ENCODE peak calls at places on chromosomes 11 and 22, in seven cellular contexts. E is AG04450, A is AG09309, H is mammary epithelial cell, R is SK-N-SH, F is IMR-90, K is A673. L is an unnamed sample.

GRCh38 chr11:44622721-44623258 is 57.3 kb downstream of the CD82 start:
- DNase-seq in E (no peak), A (no peak), H (no peak), R (no peak), F (no peak), K (no peak), L (no peak)

GRCh38 chr22:20021196-20022181 is 579 bp downstream of the TANGO2 start:
- DNase-seq in E (no peak), A (peak), H (no peak), R (peak), F (peak), K (no peak), L (peak)

GRCh38 chr22:23504522-23504921 is 75.6 kb downstream of the IGLL1 start:
- DNase-seq in E (no peak), A (no peak), H (no peak), R (peak), F (no peak), K (no peak), L (no peak)

GRCh38 chr22:19420321-19420720 is 11.2 kb downstream of the HIRA start:
- DNase-seq in E (no peak), A (no peak), H (no peak), R (no peak), F (no peak), K (no peak), L (no peak)

GRCh38 chr22:46684706-46685105 is 53.3 kb downstream of the CERK start:
- DNase-seq in E (no peak), A (no peak), H (no peak), R (no peak), F (no peak), K (no peak), L (no peak)

GRCh38 chr11:74935285-74935684 is 13.6 kb downstream of the XRRA1 start:
- DNase-seq in E (no peak), A (no peak), H (no peak), R (peak), F (no peak), K (no peak), L (no peak)

GRCh38 chr11:45658292-45658991 is 7.0 kb downstream of the CHST1 start:
- DNase-seq in E (no peak), A (peak), H (peak), R (no peak), F (peak), K (no peak), L (peak)

GRCh38 chr22:28019360-28019759 is 100.3 kb upstream of the PITPNB start:
- DNase-seq in E (no peak), A (no peak), H (peak), R (no peak), F (no peak), K (no peak), L (no peak)

GRCh38 chr22:42614312-42615091 is at the start of gene POLDIP3:
- DNase-seq in E (peak), A (peak), H (peak), R (peak), F (peak), K (peak), L (peak)

GRCh38 chr11:78532991-78533861 is 41.4 kb downstream of the NARS2 start:
- DNase-seq in E (no peak), A (no peak), H (no peak), R (no peak), F (no peak), K (no peak), L (no peak)

GRCh38 chr11:9859491-9860305 is 195.8 kb downstream of the SWAP70 start:
- DNase-seq in E (no peak), A (peak), H (peak), R (no peak), F (peak), K (no peak), L (no peak)

GRCh38 chr11:116661056-116661455 is 111.7 kb downstream of the BUD13 start:
- DNase-seq in E (no peak), A (no peak), H (no peak), R (no peak), F (no peak), K (no peak), L (no peak)

GRCh38 chr11:72144807-72145565 is 9.5 kb downstream of the FOLR3 start:
- DNase-seq in E (peak), A (peak), H (peak), R (no peak), F (peak), K (no peak), L (peak)

GRCh38 chr11:75325713-75326438 is 25.6 kb downstream of the ARRB1 start:
- DNase-seq in E (peak), A (peak), H (peak), R (no peak), F (peak), K (peak), L (no peak)

GRCh38 chr22:47047321-47048122 is 285.1 kb downstream of the TBC1D22A start:
- DNase-seq in E (no peak), A (no peak), H (no peak), R (no peak), F (no peak), K (no peak), L (no peak)

GRCh38 chr11:103652013-103652412 is 384.4 kb upstream of the DDI1 start:
- DNase-seq in E (no peak), A (no peak), H (peak), R (no peak), F (peak), K (peak), L (peak)

GRCh38 chr11:119377961-119378667 is 3.4 kb downstream of the USP2 start:
- DNase-seq in E (no peak), A (no peak), H (no peak), R (peak), F (no peak), K (no peak), L (no peak)

GRCh38 chr11:119584193-119585037 is 144.6 kb downstream of the NECTIN1 start:
- DNase-seq in E (peak), A (peak), H (peak), R (peak), F (peak), K (peak), L (no peak)

GRCh38 chr11:70040452-70040851 is 37.7 kb upstream of the ANO1 start:
- DNase-seq in E (no peak), A (no peak), H (no peak), R (no peak), F (no peak), K (no peak), L (no peak)

GRCh38 chr11:80155412-80156017 is 714.7 kb upstream of the TENM4 start:
- DNase-seq in E (no peak), A (no peak), H (peak), R (peak), F (peak), K (peak), L (no peak)

GRCh38 chr11:69538840-69539239 is 57.4 kb downstream of the LINC01488 start:
- DNase-seq in E (no peak), A (no peak), H (no peak), R (peak), F (no peak), K (no peak), L (peak)

GRCh38 chr11:13284776-13285588 is 7.4 kb downstream of the BMAL1 start:
- DNase-seq in E (no peak), A (no peak), H (no peak), R (no peak), F (no peak), K (no peak), L (no peak)

GRCh38 chr11:83866655-83867054 is 580.5 kb upstream of the CCDC90B start:
- DNase-seq in E (no peak), A (no peak), H (no peak), R (no peak), F (no peak), K (no peak), L (no peak)

GRCh38 chr11:116529681-116530080 is 243.1 kb downstream of the BUD13 start:
- DNase-seq in E (no peak), A (no peak), H (no peak), R (no peak), F (no peak), K (no peak), L (no peak)

GRCh38 chr11:99019676-99020075 is 1.1 kb upstream of the CNTN5 start:
- DNase-seq in E (no peak), A (no peak), H (no peak), R (peak), F (no peak), K (peak), L (no peak)

GRCh38 chr11:132588366-132588765 is 943.9 kb downstream of the OPCML start:
- DNase-seq in E (peak), A (peak), H (no peak), R (no peak), F (peak), K (no peak), L (no peak)

GRCh38 chr11:93741094-93741881 is at the start of the genes C11orf54 and TAF1D:
- DNase-seq in E (peak), A (peak), H (peak), R (peak), F (peak), K (peak), L (peak)

GRCh38 chr22:50118129-50118528 is 28.3 kb downstream of the MOV10L1 start:
- DNase-seq in E (no peak), A (no peak), H (no peak), R (no peak), F (peak), K (no peak), L (no peak)

GRCh38 chr11:58134151-58134550 is 8.8 kb upstream of the OR9I1 start:
- DNase-seq in E (no peak), A (no peak), H (no peak), R (no peak), F (no peak), K (no peak), L (no peak)

GRCh38 chr11:120928506-120929062 is 95.3 kb upstream of the TBCEL start:
- DNase-seq in E (no peak), A (no peak), H (no peak), R (no peak), F (no peak), K (no peak), L (no peak)
- TF ChIP-seq CTCF in E (peak), A (no peak), H (no peak), R (no peak), F (no peak), K (no peak), L (no peak)

DNA sequence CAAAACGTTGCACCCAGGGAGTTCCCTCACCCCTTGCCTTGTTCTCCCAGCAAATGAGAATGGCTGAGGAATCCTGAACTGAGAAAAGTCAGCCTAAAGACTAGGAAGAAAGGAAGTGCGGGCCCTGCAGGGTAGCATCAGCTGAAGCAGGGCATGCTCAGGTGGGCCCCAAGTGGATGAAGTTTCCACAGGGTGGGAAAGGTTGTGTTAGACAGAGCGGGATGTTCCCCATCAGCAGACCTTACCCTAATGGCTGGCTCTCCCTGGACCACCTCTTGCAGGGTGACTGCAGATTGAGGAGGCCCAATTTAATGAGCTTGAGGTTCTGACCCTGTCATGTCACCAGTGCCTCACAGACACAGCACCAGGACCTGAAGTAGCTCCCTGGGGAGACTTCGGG is 81.5 kb upstream of the MYOD1 start:
- DNase-seq in E (no peak), A (no peak), H (no peak), R (peak), F (no peak), K (no peak), L (no peak)
- H3K4me3 ChIP-seq in E (no peak), A (no peak), H (no peak), R (no peak), F (no peak), K (no peak), L (no peak)

GRCh38 chr22:21624880-21625791 is 4.7 kb downstream of the YDJC start:
- DNase-seq in E (no peak), A (no peak), H (no peak), R (no peak), F (no peak), K (no peak), L (no peak)

GRCh38 chr22:21623402-21623970 is 6.3 kb downstream of the YDJC start:
- DNase-seq in E (no peak), A (no peak), H (no peak), R (no peak), F (no peak), K (no peak), L (no peak)

GRCh38 chr22:21626073-21626734 is 3.6 kb downstream of the YDJC start:
- DNase-seq in E (no peak), A (no peak), H (no peak), R (no peak), F (no peak), K (no peak), L (no peak)

GRCh38 chr22:21622624-21623401 is 7.0 kb downstream of the YDJC start:
- DNase-seq in E (no peak), A (no peak), H (no peak), R (peak), F (no peak), K (no peak), L (no peak)

GRCh38 chr22:21624120-21624879 is 5.5 kb downstream of the YDJC start:
- DNase-seq in E (no peak), A (no peak), H (peak), R (peak), F (peak), K (peak), L (no peak)
- TF ChIP-seq CTCF in E (peak), A (peak), H (peak), R (peak), F (peak), K (peak), L (peak)

GRCh38 chr11:18379201-18379600 is 15.2 kb upstream of the LDHA start:
- DNase-seq in E (no peak), A (no peak), H (no peak), R (no peak), F (no peak), K (no peak), L (no peak)

GRCh38 chr11:18384157-18384641 is 10.2 kb upstream of the LDHA start:
- DNase-seq in E (peak), A (peak), H (peak), R (peak), F (peak), K (no peak), L (peak)

DNA sequence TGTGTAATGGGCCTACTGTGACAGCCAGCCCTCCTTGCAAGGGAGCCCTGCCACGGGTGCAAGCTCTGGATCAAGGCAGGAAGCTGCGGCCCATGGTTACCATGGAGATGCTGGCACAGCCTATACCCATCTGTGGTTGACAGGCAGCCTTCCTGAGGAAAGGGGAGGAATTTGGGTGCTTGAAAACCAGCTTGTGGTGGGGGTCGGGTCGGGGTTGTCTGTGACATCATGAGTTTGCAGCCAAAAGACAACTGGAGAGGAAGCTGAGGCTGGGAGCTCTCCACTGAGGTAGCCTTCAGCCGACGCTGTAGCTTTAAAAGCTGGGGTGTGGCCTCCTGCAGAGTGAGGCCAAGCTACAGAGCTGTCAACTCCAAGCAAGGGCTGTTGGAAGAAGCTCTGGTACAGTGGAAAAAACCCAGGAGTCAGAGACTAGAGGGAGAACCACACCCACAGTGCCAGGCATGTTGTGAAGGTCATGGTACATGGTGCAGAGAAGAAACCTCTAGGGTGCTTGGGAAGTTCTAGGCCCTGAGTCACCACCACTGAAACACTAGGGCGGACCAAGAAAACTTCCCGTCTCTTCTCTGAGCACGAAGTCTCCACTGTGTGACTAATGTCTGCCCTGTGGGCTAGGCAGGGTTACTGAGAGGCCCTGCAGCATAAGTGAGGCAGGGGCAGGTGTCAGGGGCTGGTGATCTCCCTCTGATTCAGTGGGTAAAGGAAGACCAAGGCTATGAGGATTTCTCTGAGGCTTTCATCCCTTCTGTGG is 10.8 kb upstream of the LDHA start:
- DNase-seq in E (peak), A (peak), H (peak), R (peak), F (peak), K (peak), L (peak)
- H3K4me3 ChIP-seq in E (no peak), A (peak), H (peak), R (no peak), F (no peak), K (no peak), L (no peak)

DNA sequence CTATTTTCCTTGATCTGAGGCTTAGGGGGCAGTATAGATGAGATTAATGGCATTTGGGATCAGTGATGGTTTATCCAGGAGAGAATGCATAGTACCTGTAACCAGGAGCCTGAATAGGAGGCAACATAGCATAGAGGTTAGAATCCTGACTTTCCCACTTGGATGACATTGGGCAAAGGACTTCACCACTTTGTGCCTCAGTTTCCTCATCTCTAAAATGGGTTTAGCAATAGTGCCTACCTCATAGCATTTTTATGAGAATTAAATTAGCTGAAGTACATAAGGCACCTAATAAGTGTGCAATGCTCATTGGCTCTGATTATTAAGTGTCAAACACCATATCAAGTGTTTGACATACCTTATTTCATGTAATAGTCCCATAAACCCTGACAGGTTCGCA is 30.8 kb downstream of the CD44 start:
- DNase-seq in E (no peak), A (no peak), H (no peak), R (no peak), F (no peak), K (no peak), L (no peak)
- TF ChIP-seq CTCF in E (no peak), A (no peak), H (no peak), R (no peak), F (no peak), K (no peak), L (no peak)

GRCh38 chr11:64739871-64740270 is 4.1 kb downstream of the RASGRP2 start:
- DNase-seq in E (no peak), A (no peak), H (no peak), R (no peak), F (no peak), K (no peak), L (no peak)

GRCh38 chr11:64742087-64742939 is 1.6 kb downstream of the RASGRP2 start:
- DNase-seq in E (no peak), A (no peak), H (no peak), R (no peak), F (no peak), K (no peak), L (no peak)

GRCh38 chr11:64742940-64743590 is 877 bp downstream of the RASGRP2 start:
- DNase-seq in E (no peak), A (no peak), H (peak), R (peak), F (no peak), K (no peak), L (no peak)

GRCh38 chr11:64743591-64744543 is at the start of gene RASGRP2:
- DNase-seq in E (no peak), A (no peak), H (no peak), R (peak), F (no peak), K (no peak), L (no peak)

DNA sequence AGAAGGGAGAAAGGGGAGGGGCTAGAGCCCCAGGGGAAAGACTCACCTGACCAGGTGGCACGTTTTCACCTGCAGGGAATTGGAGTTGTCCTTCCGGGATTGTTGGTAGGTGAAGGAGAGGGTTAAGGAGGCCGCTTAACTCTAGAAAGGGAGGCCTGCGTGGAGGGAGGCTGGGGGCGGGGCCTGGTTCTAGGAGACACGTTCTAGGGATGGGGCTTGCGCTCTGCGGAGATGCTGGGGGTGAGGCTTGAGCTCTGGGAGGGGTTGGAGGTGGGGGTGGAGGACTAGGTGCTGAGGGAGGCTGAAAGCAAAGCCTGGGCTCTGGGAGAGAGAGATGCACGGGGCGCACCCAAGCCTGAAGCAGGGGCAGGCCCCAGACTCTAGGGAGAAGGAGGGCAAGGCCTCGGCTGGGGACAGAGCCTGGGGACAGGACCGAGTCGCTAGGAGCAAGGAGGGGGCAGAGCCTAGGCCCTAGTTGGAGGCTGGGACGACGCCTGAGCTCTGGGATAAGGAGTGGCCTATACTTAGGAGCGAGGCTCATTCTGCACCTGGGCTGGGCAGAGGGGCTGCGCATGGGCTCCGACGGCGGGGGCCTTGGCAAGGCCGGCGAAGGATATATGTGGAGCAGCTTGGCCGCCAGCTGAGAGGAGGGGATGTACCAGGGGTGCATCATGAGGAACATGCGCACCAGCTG is 2.4 kb downstream of the RASGRP2 start:
- DNase-seq in E (no peak), A (no peak), H (no peak), R (no peak), F (no peak), K (no peak), L (no peak)
- H3K4me3 ChIP-seq in E (no peak), A (no peak), H (no peak), R (no peak), F (no peak), K (no peak), L (no peak)

DNA sequence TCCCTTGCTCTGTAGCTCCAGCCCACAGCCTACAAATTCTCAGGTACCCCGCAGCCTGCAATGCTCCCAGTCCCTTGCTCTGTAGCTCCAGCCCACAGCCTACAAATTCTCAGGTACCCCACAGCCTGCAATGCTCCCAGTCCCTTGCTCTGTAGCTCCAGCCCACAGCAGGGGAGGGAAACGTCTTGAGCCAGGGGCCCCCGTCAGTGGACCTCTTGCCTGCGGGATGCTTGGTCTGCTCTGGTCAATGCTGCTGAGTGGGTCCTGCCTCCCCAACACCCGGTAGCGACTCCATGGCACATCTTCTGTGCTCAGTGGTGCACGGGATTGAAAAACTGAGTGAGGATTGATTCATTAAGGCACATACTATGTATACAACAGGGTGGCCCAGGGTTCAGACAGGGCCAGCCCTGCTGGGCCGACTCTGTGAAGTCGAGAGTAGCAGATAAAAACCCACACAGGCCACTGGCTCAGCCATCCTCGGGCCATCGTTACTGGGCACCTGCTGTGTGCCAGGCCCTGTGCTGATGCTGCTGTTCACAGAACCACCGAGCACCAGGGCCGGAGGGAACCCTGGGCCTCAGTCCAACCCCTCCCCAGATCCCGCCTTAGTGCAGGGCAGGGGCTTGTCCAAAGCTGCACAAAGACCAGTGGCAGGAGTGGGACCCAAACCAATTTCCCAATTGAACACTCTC is 69.7 kb downstream of the MYO7A start:
- DNase-seq in E (no peak), A (no peak), H (no peak), R (no peak), F (no peak), K (no peak), L (no peak)
- TF ChIP-seq CTCF in E (no peak), A (no peak), H (no peak), R (no peak), F (no peak), K (no peak), L (no peak)